ENCODE peak calls at places on chromosomes 11 and 22, in five cellular contexts. I, K, Z, U and Q are unnamed samples.

GRCh38 chr11:110314366-110315095 is 18.1 kb upstream of the RDX start:
- DNase-seq in I (no peak), Z (no peak), U (no peak), K (no peak), Q (no peak)

GRCh38 chr11:28447226-28447625 is 339.0 kb downstream of the METTL15 start:
- DNase-seq in I (no peak), U (no peak), K (no peak), Z (no peak), Q (no peak)

GRCh38 chr11:72224587-72225410 is at the start of gene INPPL1:
- DNase-seq in U (peak; percentile 86), K (peak; percentile 64), Z (peak; percentile 66), I (peak; percentile 35), Q (peak; percentile 53)

GRCh38 chr22:23539135-23539838 is 40.8 kb downstream of the IGLL1 start:
- DNase-seq in U (peak; percentile 89), Z (peak; percentile 88), I (peak; percentile 70), K (peak; percentile 87), Q (peak; percentile 83)

GRCh38 chr22:40679249-40679963 is at the start of gene MCHR1:
- DNase-seq in Z (no peak), K (no peak), I (no peak), U (peak; percentile 80), Q (no peak)

GRCh38 chr11:17500673-17501072 is 24.0 kb upstream of the ABCC8 start:
- DNase-seq in K (no peak), U (peak; percentile 65), I (no peak), Z (no peak), Q (no peak)

GRCh38 chr22:50672471-50673230 is at the start of gene SHANK3:
- DNase-seq in I (no peak), K (no peak), U (peak; percentile 86), Z (no peak), Q (no peak)

GRCh38 chr22:31447337-31447736 is 42.3 kb downstream of the EIF4ENIF1 start:
- DNase-seq in U (no peak), I (no peak), K (no peak), Z (no peak), Q (no peak)

GRCh38 chr11:23123766-23124165 is 263.5 kb upstream of the CCDC179 start:
- DNase-seq in Z (no peak), K (no peak), I (peak; percentile 5), U (no peak), Q (peak; percentile 27)

GRCh38 chr22:46103664-46104063 is 46.7 kb upstream of the PPARA start:
- DNase-seq in K (no peak), Z (no peak), I (no peak), U (no peak), Q (no peak)

GRCh38 chr11:18106688-18107087 is 806 bp upstream of the SAAL1 start:
- DNase-seq in U (no peak), I (peak; percentile 41), K (no peak), Z (no peak), Q (no peak)

GRCh38 chr11:121161349-121161917 is 60.4 kb downstream of the TECTA start:
- DNase-seq in K (no peak), I (no peak), Z (no peak), U (no peak), Q (no peak)

GRCh38 chr11:44884056-44884455 is 66.6 kb downstream of the TP53I11 start:
- DNase-seq in Z (no peak), I (no peak), U (no peak), K (peak; percentile 23), Q (peak; percentile 93)

GRCh38 chr11:94171693-94172440 is 43.2 kb downstream of the PANX1 start:
- DNase-seq in K (peak; percentile 34), Z (peak; percentile 42), I (peak; percentile 10), U (no peak), Q (peak; percentile 52)

GRCh38 chr11:105229257-105229656 is 89.7 kb upstream of the CARD18 start:
- DNase-seq in I (peak; percentile 1), K (no peak), U (no peak), Z (no peak), Q (no peak)

GRCh38 chr11:123052884-123053721 is 8.8 kb downstream of the HSPA8 start:
- DNase-seq in I (no peak), K (no peak), Z (no peak), U (no peak), Q (no peak)

GRCh38 chr11:5620606-5621521 is 3.9 kb upstream of the TRIM34 start:
- DNase-seq in I (peak; percentile 84), K (no peak), U (no peak), Z (peak; percentile 34), Q (peak; percentile 74)

GRCh38 chr22:37927129-37927936 is 21.2 kb downstream of the MICALL1 start:
- DNase-seq in I (no peak), K (no peak), Z (no peak), U (peak; percentile 70), Q (no peak)

GRCh38 chr11:44564653-44565007 is 833 bp upstream of the CD82 start:
- DNase-seq in U (peak; percentile 95), Z (peak; percentile 89), K (peak; percentile 63), I (peak; percentile 97), Q (peak; percentile 69)

GRCh38 chr11:35781342-35782171 is 119.0 kb downstream of the TRIM44 start:
- DNase-seq in K (no peak), U (no peak), I (peak; percentile 37), Z (no peak), Q (no peak)

GRCh38 chr11:120830092-120830491 is 193.8 kb upstream of the TBCEL start:
- DNase-seq in K (no peak), I (no peak), Z (no peak), U (no peak), Q (no peak)

GRCh38 chr11:85682330-85683305 is 3.4 kb downstream of the CCDC89 start:
- DNase-seq in U (peak; percentile 83), K (peak; percentile 55), Z (peak; percentile 71), I (no peak), Q (no peak)

GRCh38 chr11:32071811-32072210 is 19.1 kb upstream of the RCN1 start:
- DNase-seq in I (peak; percentile 46), Z (no peak), U (no peak), K (no peak), Q (no peak)

GRCh38 chr11:38791346-38791961 is 2193.4 kb upstream of the RAG2 start:
- DNase-seq in K (no peak), U (no peak), I (peak; percentile 39), Z (peak; percentile 67), Q (peak; percentile 58)

GRCh38 chr11:69653406-69653960 is 12.5 kb downstream of the CCND1 start:
- DNase-seq in K (no peak), U (peak; percentile 68), I (no peak), Z (no peak), Q (no peak)

GRCh38 chr11:2086239-2087040 is 52.7 kb downstream of the IGF2 start:
- DNase-seq in Z (no peak), I (no peak), U (no peak), K (no peak), Q (no peak)

DNA sequence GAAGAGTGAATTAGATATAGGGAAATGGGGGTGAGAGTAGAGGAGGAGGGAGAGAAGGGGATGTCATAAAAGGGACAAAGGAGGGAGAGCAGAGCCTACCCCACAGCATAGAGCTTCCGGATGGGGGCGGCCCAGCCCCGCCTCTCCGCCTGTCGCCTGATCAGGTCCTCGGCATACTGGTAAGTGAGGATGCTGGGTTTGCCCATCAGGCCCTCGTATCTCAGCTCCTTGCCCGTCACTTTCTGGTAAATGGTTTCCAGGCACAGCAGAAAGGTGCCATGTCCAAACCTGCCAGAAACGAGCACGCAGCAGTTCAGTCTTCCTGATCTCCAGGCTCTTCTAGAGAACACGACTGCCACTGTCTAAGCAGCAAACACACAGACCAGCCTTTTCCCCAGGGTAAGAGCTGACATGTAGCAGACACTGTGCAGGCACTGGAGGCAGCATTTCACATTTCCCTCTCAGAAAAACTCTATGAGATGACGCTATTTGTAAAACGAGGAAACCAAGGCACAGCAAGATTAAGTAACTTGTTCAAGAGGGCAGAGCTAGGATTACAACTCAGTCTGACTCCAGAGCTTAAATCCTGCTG is 17.4 kb upstream of the TMEM121B start:
- DNase-seq in K (no peak), I (no peak), U (no peak), Z (no peak), Q (no peak)
- H3K27ac ChIP-seq in K (no peak overlapping the region), I (no peak overlapping the region), U (no peak overlapping the region), Z (no peak overlapping the region), Q (no peak overlapping the region)

GRCh38 chr11:20132667-20133039 is 27.6 kb downstream of the DBX1 start:
- DNase-seq in Z (no peak), U (no peak), K (no peak), I (no peak), Q (no peak)
- H3K4me3 ChIP-seq in Z (no peak overlapping the region), U (peak overlapping the region; percentile 72), K (peak overlapping the region; percentile 30), I (no peak overlapping the region), Q (no peak overlapping the region)

GRCh38 chr11:134757633-134758032 is 345.6 kb upstream of the B3GAT1 start:
- DNase-seq in Z (no peak), K (no peak), U (no peak), I (no peak), Q (no peak)
- H3K9me3 ChIP-seq in Z (no peaks in the 10 kb centered on the region), K (no peaks in the 10 kb centered on the region), U (no peaks in the 10 kb centered on the region), I (peaks cover 40% of the 10 kb centered on the region), Q (no peaks in the 10 kb centered on the region)

GRCh38 chr11:62054484-62055121 is 69.2 kb upstream of the INCENP start:
- DNase-seq in K (peak; percentile 72), I (peak; percentile 42), Z (peak; percentile 64), U (no peak), Q (peak; percentile 95)

GRCh38 chr11:62048101-62048500 is 75.7 kb upstream of the INCENP start:
- DNase-seq in U (no peak), K (no peak), I (peak; percentile 62), Z (no peak), Q (no peak)

GRCh38 chr11:62054081-62054480 is 69.7 kb upstream of the INCENP start:
- DNase-seq in I (no peak), Z (no peak), U (no peak), K (no peak), Q (peak; percentile 62)

GRCh38 chr11:62055970-62056369 is 67.8 kb upstream of the INCENP start:
- DNase-seq in Z (no peak), I (no peak), U (no peak), K (no peak), Q (no peak)

GRCh38 chr11:62050716-62051115 is 73.1 kb upstream of the INCENP start:
- DNase-seq in Z (no peak), I (no peak), K (no peak), U (no peak), Q (no peak)
- H3K27ac ChIP-seq in Z (no peak overlapping the region), I (no peak overlapping the region), K (no peak overlapping the region), U (no peak overlapping the region), Q (no peak overlapping the region)

GRCh38 chr11:119029340-119030028 is 1.2 kb downstream of the SLC37A4 start:
- DNase-seq in I (no peak), K (peak; percentile 87), U (peak; percentile 83), Z (peak; percentile 94), Q (peak; percentile 97)
- H3K4me3 ChIP-seq in I (peak overlapping the region; percentile 97), K (peak overlapping the region; percentile 70), U (peak overlapping the region; percentile 91), Z (peak overlapping the region; percentile 58), Q (peak overlapping the region; percentile 87)

GRCh38 chr22:47395481-47395880 is 633.0 kb downstream of the TBC1D22A start:
- DNase-seq in I (no peak), Z (peak; percentile 16), K (no peak), U (peak; percentile 40), Q (no peak)
- H3K9me3 ChIP-seq in I (peaks cover 55% of the 10 kb centered on the region), Z (no peaks in the 10 kb centered on the region), K (no peaks in the 10 kb centered on the region), U (no peaks in the 10 kb centered on the region), Q (no peaks in the 10 kb centered on the region)

DNA sequence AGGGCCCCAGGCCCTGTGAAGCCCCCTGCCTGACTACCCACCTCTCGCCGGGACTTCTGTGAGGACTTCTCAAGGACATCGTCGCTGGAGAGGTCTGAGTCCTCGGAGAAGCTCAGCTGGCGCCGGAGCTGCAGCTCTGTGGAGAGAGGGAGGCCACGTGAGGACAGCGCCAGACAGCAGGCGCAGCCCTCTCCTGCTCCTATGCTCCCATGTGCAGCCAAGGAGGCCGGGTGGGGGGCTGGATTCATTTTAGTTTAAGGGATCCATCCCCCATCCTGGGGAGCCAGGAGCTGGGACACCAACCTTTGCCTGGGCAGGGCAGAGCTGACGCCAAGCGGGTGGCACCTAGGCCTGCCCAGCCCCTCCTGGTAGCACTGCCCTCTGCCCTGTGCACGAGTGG is 42.4 kb upstream of the BID start:
- DNase-seq in I (no peak), K (no peak), U (no peak), Z (no peak), Q (no peak)
- H3K27ac ChIP-seq in I (no peak overlapping the region), K (no peak overlapping the region), U (no peak overlapping the region), Z (no peak overlapping the region), Q (no peak overlapping the region)